ENCODE peak calls at places on chromosomes 7 and 10, in five cellular contexts. L, T, B, S and G are unnamed samples.

GRCh38 chr7:142188846-142189245 is 69.0 kb downstream of the PRSS58 start:
- DNase-seq in L (no peak), T (peak), B (no peak), S (no peak), G (no peak)

GRCh38 chr10:50832171-50832751 is 53.2 kb downstream of the A1CF start:
- DNase-seq in L (no peak), T (no peak), B (no peak), S (no peak), G (no peak)

GRCh38 chr7:28180364-28181147 is at the start of gene JAZF1:
- DNase-seq in L (peak), T (peak), B (no peak), S (peak), G (peak)

GRCh38 chr7:12090757-12091134 is 120.3 kb upstream of the TMEM106B start:
- DNase-seq in L (no peak), T (no peak), B (no peak), S (no peak), G (no peak)

GRCh38 chr10:90066435-90066834 is 365.0 kb downstream of the KIF20B start:
- DNase-seq in L (no peak), T (no peak), B (no peak), S (no peak), G (no peak)

GRCh38 chr10:48836605-48837004 is 103.0 kb downstream of the LRRC18 start:
- DNase-seq in L (no peak), T (no peak), B (no peak), S (no peak), G (no peak)

GRCh38 chr7:47877336-47877735 is 70.9 kb downstream of the PKD1L1 start:
- DNase-seq in L (no peak), T (no peak), B (no peak), S (no peak), G (no peak)

GRCh38 chr7:82701941-82702340 is 258.4 kb upstream of the CACNA2D1 start:
- DNase-seq in L (no peak), T (no peak), B (no peak), S (no peak), G (no peak)

GRCh38 chr7:99839560-99840011 is 11.8 kb downstream of the CYP3A43 start:
- DNase-seq in L (no peak), T (no peak), B (no peak), S (no peak), G (no peak)

GRCh38 chr10:60654813-60655464 is 123.3 kb upstream of the CDK1 start:
- DNase-seq in L (no peak), T (no peak), B (no peak), S (no peak), G (no peak)

GRCh38 chr10:8013011-8013410 is 41.5 kb upstream of the GATA3 start:
- DNase-seq in L (no peak), T (no peak), B (no peak), S (no peak), G (no peak)

GRCh38 chr7:152675761-152676636 is at the start of gene XRCC2:
- DNase-seq in L (peak), T (peak), B (peak), S (peak), G (peak)

GRCh38 chr7:15905251-15906040 is 219.0 kb upstream of the MEOX2 start:
- DNase-seq in L (no peak), T (no peak), B (no peak), S (no peak), G (no peak)